ENCODE peak calls at places on chromosomes 7 and 10, in nine cellular contexts. One of them, this sample, is unnamed.

GRCh38 chr7:51326646-51327286 is 10.2 kb upstream of the COBL start:
- DNase-seq in foreskin keratinocyte: no peak
- DNase-seq in substantia nigra: no peak
- DNase-seq in brain microvascular endothelial cell: no peak
- DNase-seq in fibroblast of lung: no peak
- DNase-seq in astrocyte: no peak
- DNase-seq in WERI-Rb-1: no peak
- DNase-seq in neuronal stem cell: no peak
- DNase-seq in caudate nucleus: no peak
- DNase-seq in this sample: no peak

GRCh38 chr10:119428789-119429188 is 113.7 kb downstream of the RGS10 start:
- DNase-seq in foreskin keratinocyte: no peak
- DNase-seq in substantia nigra: no peak
- DNase-seq in brain microvascular endothelial cell: peak
- DNase-seq in fibroblast of lung: peak
- DNase-seq in astrocyte: peak
- DNase-seq in WERI-Rb-1: no peak
- DNase-seq in neuronal stem cell: no peak
- DNase-seq in caudate nucleus: no peak
- DNase-seq in this sample: no peak

GRCh38 chr7:126574276-126574675 is 678.5 kb downstream of the GRM8 start:
- DNase-seq in foreskin keratinocyte: peak
- DNase-seq in substantia nigra: no peak
- DNase-seq in brain microvascular endothelial cell: peak
- DNase-seq in fibroblast of lung: peak
- DNase-seq in astrocyte: peak
- DNase-seq in WERI-Rb-1: no peak
- DNase-seq in neuronal stem cell: no peak
- DNase-seq in caudate nucleus: no peak
- DNase-seq in this sample: no peak

GRCh38 chr7:24902276-24902675 is 77.7 kb downstream of the OSBPL3 start:
- DNase-seq in foreskin keratinocyte: peak
- DNase-seq in substantia nigra: no peak
- DNase-seq in brain microvascular endothelial cell: no peak
- DNase-seq in fibroblast of lung: no peak
- DNase-seq in astrocyte: no peak
- DNase-seq in WERI-Rb-1: no peak
- DNase-seq in neuronal stem cell: no peak
- DNase-seq in caudate nucleus: no peak
- DNase-seq in this sample: no peak

GRCh38 chr10:98196985-98197384 is 62.5 kb downstream of the R3HCC1L start:
- DNase-seq in foreskin keratinocyte: no peak
- DNase-seq in substantia nigra: no peak
- DNase-seq in brain microvascular endothelial cell: no peak
- DNase-seq in fibroblast of lung: no peak
- DNase-seq in astrocyte: no peak
- DNase-seq in WERI-Rb-1: no peak
- DNase-seq in neuronal stem cell: no peak
- DNase-seq in caudate nucleus: no peak
- DNase-seq in this sample: no peak

GRCh38 chr7:134966691-134967090 is 19.6 kb upstream of the AGBL3 start:
- DNase-seq in foreskin keratinocyte: no peak
- DNase-seq in substantia nigra: no peak
- DNase-seq in brain microvascular endothelial cell: no peak
- DNase-seq in fibroblast of lung: no peak
- DNase-seq in astrocyte: no peak
- DNase-seq in WERI-Rb-1: no peak
- DNase-seq in neuronal stem cell: no peak
- DNase-seq in caudate nucleus: no peak
- DNase-seq in this sample: no peak

GRCh38 chr7:24752073-24752800 is 5.0 kb downstream of the GSDME start:
- DNase-seq in foreskin keratinocyte: no peak
- DNase-seq in substantia nigra: no peak
- DNase-seq in brain microvascular endothelial cell: no peak
- DNase-seq in fibroblast of lung: no peak
- DNase-seq in astrocyte: no peak
- DNase-seq in WERI-Rb-1: no peak
- DNase-seq in neuronal stem cell: no peak
- DNase-seq in caudate nucleus: no peak
- DNase-seq in this sample: no peak

GRCh38 chr7:138299046-138299445 is 161.0 kb upstream of the TRIM24 start:
- DNase-seq in foreskin keratinocyte: no peak
- DNase-seq in substantia nigra: no peak
- DNase-seq in brain microvascular endothelial cell: no peak
- DNase-seq in fibroblast of lung: peak
- DNase-seq in astrocyte: peak
- DNase-seq in WERI-Rb-1: no peak
- DNase-seq in neuronal stem cell: no peak
- DNase-seq in caudate nucleus: no peak
- DNase-seq in this sample: no peak

GRCh38 chr7:120857558-120858298 is at the start of gene TSPAN12:
- DNase-seq in foreskin keratinocyte: peak
- DNase-seq in substantia nigra: peak
- DNase-seq in brain microvascular endothelial cell: peak
- DNase-seq in fibroblast of lung: peak
- DNase-seq in astrocyte: peak
- DNase-seq in WERI-Rb-1: peak
- DNase-seq in neuronal stem cell: peak
- DNase-seq in caudate nucleus: peak
- DNase-seq in this sample: peak

GRCh38 chr7:157405914-157406810 is 69.4 kb downstream of the DNAJB6 start:
- DNase-seq in foreskin keratinocyte: no peak
- DNase-seq in substantia nigra: no peak
- DNase-seq in brain microvascular endothelial cell: no peak
- DNase-seq in fibroblast of lung: no peak
- DNase-seq in astrocyte: no peak
- DNase-seq in WERI-Rb-1: no peak
- DNase-seq in neuronal stem cell: no peak
- DNase-seq in caudate nucleus: no peak
- DNase-seq in this sample: no peak

GRCh38 chr10:118412918-118413317 is 70.8 kb upstream of the FAM204A start:
- DNase-seq in foreskin keratinocyte: no peak
- DNase-seq in substantia nigra: no peak
- DNase-seq in brain microvascular endothelial cell: no peak
- DNase-seq in fibroblast of lung: no peak
- DNase-seq in astrocyte: no peak
- DNase-seq in WERI-Rb-1: no peak
- DNase-seq in neuronal stem cell: no peak
- DNase-seq in caudate nucleus: no peak
- DNase-seq in this sample: no peak

GRCh38 chr10:11602919-11603523 is 8.4 kb downstream of the USP6NL start:
- DNase-seq in foreskin keratinocyte: no peak
- DNase-seq in substantia nigra: no peak
- DNase-seq in brain microvascular endothelial cell: no peak
- DNase-seq in fibroblast of lung: peak
- DNase-seq in astrocyte: peak
- DNase-seq in WERI-Rb-1: no peak
- DNase-seq in neuronal stem cell: no peak
- DNase-seq in caudate nucleus: no peak
- DNase-seq in this sample: no peak

GRCh38 chr10:48574322-48574796 is 30.5 kb downstream of the ARHGAP22 start:
- DNase-seq in foreskin keratinocyte: no peak
- DNase-seq in substantia nigra: no peak
- DNase-seq in brain microvascular endothelial cell: no peak
- DNase-seq in fibroblast of lung: no peak
- DNase-seq in astrocyte: no peak
- DNase-seq in WERI-Rb-1: no peak
- DNase-seq in neuronal stem cell: no peak
- DNase-seq in caudate nucleus: no peak
- DNase-seq in this sample: no peak
- H3K27ac ChIP-seq in foreskin keratinocyte: no peak
- H3K27ac ChIP-seq in substantia nigra: no peak
- H3K27ac ChIP-seq in brain microvascular endothelial cell: no peak
- H3K27ac ChIP-seq in fibroblast of lung: no peak
- H3K27ac ChIP-seq in astrocyte: no peak
- H3K27ac ChIP-seq in WERI-Rb-1: no peak
- H3K27ac ChIP-seq in neuronal stem cell: no peak
- H3K27ac ChIP-seq in caudate nucleus: no peak
- H3K27ac ChIP-seq in this sample: no peak

DNA sequence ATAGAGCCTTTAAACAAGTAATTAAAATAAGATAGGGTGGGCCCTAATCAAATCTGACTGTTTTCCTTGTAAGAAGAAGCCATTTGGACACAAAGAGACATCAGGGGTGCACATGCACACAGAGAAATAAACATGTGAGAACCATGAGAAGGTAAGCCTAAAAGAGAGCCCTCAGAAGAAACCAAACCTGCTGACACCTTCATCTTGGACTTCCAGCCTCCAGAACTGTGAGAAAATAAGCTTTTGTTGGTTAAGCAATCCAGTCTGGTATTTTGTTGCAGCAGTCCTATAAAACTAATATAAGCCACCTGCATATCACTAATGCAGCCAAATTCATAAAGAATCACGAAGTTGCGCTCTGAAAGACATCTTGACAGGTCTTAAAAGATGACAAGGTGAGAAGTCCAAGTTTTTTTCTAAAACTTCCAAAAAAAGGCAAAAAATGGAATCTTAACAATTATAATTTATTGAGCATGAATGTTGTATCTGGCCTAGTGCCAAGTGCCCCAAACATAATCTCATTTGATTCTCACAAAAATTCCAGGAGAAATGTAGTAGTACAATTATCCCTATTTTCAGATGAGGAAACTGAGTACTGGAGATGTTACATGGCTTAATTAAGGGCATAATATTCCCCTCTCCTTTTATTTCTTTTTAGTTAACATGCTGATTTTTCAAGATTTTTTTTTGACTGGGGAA is 34.3 kb upstream of the FAM133B start:
- DNase-seq in foreskin keratinocyte: no peak
- DNase-seq in substantia nigra: no peak
- DNase-seq in brain microvascular endothelial cell: no peak
- DNase-seq in fibroblast of lung: no peak
- DNase-seq in astrocyte: no peak
- DNase-seq in WERI-Rb-1: no peak
- DNase-seq in neuronal stem cell: no peak
- DNase-seq in caudate nucleus: no peak
- DNase-seq in this sample: no peak
- H3K27ac ChIP-seq in foreskin keratinocyte: peak
- H3K27ac ChIP-seq in substantia nigra: no peak
- H3K27ac ChIP-seq in brain microvascular endothelial cell: peak
- H3K27ac ChIP-seq in fibroblast of lung: no peak
- H3K27ac ChIP-seq in astrocyte: no peak
- H3K27ac ChIP-seq in WERI-Rb-1: no peak
- H3K27ac ChIP-seq in neuronal stem cell: no peak
- H3K27ac ChIP-seq in caudate nucleus: no peak
- H3K27ac ChIP-seq in this sample: no peak

GRCh38 chr7:148327379-148327778 is 263.2 kb upstream of the C7orf33 start:
- DNase-seq in foreskin keratinocyte: peak
- DNase-seq in substantia nigra: no peak
- DNase-seq in brain microvascular endothelial cell: no peak
- DNase-seq in fibroblast of lung: peak
- DNase-seq in astrocyte: no peak
- DNase-seq in WERI-Rb-1: no peak
- DNase-seq in neuronal stem cell: no peak
- DNase-seq in caudate nucleus: no peak
- DNase-seq in this sample: no peak
- H3K27ac ChIP-seq in foreskin keratinocyte: no peak
- H3K27ac ChIP-seq in substantia nigra: no peak
- H3K27ac ChIP-seq in brain microvascular endothelial cell: no peak
- H3K27ac ChIP-seq in fibroblast of lung: no peak
- H3K27ac ChIP-seq in astrocyte: no peak
- H3K27ac ChIP-seq in WERI-Rb-1: no peak
- H3K27ac ChIP-seq in neuronal stem cell: no peak
- H3K27ac ChIP-seq in caudate nucleus: no peak
- H3K27ac ChIP-seq in this sample: no peak

DNA sequence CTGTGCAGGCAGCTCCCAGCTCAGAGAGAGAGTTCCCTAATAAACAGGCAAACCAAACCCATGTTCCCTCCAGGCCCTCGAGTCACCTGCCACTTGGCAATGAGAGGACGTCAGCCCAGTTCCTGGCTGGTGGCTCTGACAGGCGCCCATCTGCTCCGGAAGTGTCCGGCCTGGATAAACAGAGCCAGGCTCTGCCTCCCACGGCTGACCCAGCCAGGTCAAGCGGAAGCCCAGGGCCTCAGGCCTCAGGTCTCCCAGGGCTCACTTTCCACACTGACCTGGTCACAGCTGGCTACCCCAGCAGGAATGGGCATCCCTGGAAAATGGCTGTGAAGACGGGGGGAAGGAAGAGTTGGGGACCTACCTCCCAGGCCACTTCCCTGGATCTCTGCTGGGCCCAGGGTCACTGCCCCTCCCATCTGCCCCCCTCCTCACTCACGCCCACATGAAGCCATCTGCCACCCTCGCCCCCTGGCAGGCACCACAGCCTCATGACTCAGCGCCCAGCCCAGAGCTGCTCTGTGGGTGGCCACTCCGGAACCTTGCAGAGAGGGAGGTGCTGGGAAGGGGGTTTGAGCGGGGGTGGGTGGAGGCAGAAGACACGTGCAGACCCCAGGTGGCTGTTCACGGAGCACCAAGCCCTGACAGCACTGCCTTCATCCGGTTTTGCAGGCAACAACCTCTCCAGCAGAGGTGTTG is 37.4 kb upstream of the DUSP5 start:
- DNase-seq in foreskin keratinocyte: no peak
- DNase-seq in substantia nigra: no peak
- DNase-seq in brain microvascular endothelial cell: peak
- DNase-seq in fibroblast of lung: peak
- DNase-seq in astrocyte: peak
- DNase-seq in WERI-Rb-1: no peak
- DNase-seq in neuronal stem cell: no peak
- DNase-seq in caudate nucleus: no peak
- DNase-seq in this sample: no peak
- H3K27ac ChIP-seq in foreskin keratinocyte: no peak
- H3K27ac ChIP-seq in substantia nigra: no peak
- H3K27ac ChIP-seq in brain microvascular endothelial cell: no peak
- H3K27ac ChIP-seq in fibroblast of lung: no peak
- H3K27ac ChIP-seq in astrocyte: no peak
- H3K27ac ChIP-seq in WERI-Rb-1: peak
- H3K27ac ChIP-seq in neuronal stem cell: no peak
- H3K27ac ChIP-seq in caudate nucleus: no peak
- H3K27ac ChIP-seq in this sample: no peak

GRCh38 chr10:26323219-26323618 is 106.6 kb downstream of the GAD2 start:
- DNase-seq in foreskin keratinocyte: no peak
- DNase-seq in substantia nigra: no peak
- DNase-seq in brain microvascular endothelial cell: no peak
- DNase-seq in fibroblast of lung: no peak
- DNase-seq in astrocyte: no peak
- DNase-seq in WERI-Rb-1: no peak
- DNase-seq in neuronal stem cell: no peak
- DNase-seq in caudate nucleus: no peak
- DNase-seq in this sample: no peak

DNA sequence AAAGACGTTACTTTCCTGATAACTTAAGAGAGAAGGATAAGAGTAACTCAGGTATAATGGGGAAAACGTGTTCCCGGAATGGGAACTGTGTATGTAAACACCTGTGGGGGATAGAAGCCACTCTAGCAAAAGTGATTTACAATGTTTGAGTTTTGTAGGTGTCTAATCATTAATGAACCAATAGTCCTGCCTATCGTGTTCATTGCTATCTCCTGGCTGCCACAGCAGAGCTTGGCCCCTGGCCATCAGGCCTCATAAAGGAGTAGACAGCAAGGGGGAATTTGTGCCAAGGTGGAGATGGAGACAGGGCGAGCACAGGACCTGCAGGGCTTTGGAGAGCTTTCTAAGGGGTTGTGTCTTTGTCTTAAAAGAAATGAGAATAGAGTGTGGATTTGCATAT is 102.1 kb downstream of the GAD2 start:
- DNase-seq in foreskin keratinocyte: no peak
- DNase-seq in substantia nigra: no peak
- DNase-seq in brain microvascular endothelial cell: no peak
- DNase-seq in fibroblast of lung: no peak
- DNase-seq in astrocyte: no peak
- DNase-seq in WERI-Rb-1: no peak
- DNase-seq in neuronal stem cell: no peak
- DNase-seq in caudate nucleus: no peak
- DNase-seq in this sample: no peak
- H3K27ac ChIP-seq in foreskin keratinocyte: no peak
- H3K27ac ChIP-seq in substantia nigra: no peak
- H3K27ac ChIP-seq in brain microvascular endothelial cell: no peak
- H3K27ac ChIP-seq in fibroblast of lung: no peak
- H3K27ac ChIP-seq in astrocyte: no peak
- H3K27ac ChIP-seq in WERI-Rb-1: no peak
- H3K27ac ChIP-seq in neuronal stem cell: no peak
- H3K27ac ChIP-seq in caudate nucleus: no peak
- H3K27ac ChIP-seq in this sample: no peak

GRCh38 chr10:132468651-132469050 is 68.9 kb upstream of the INPP5A start:
- DNase-seq in foreskin keratinocyte: no peak
- DNase-seq in substantia nigra: no peak
- DNase-seq in brain microvascular endothelial cell: no peak
- DNase-seq in fibroblast of lung: no peak
- DNase-seq in astrocyte: no peak
- DNase-seq in WERI-Rb-1: no peak
- DNase-seq in neuronal stem cell: no peak
- DNase-seq in caudate nucleus: no peak
- DNase-seq in this sample: no peak
- H3K27ac ChIP-seq in foreskin keratinocyte: no peak
- H3K27ac ChIP-seq in substantia nigra: no peak
- H3K27ac ChIP-seq in brain microvascular endothelial cell: no peak
- H3K27ac ChIP-seq in fibroblast of lung: no peak
- H3K27ac ChIP-seq in astrocyte: no peak
- H3K27ac ChIP-seq in WERI-Rb-1: no peak
- H3K27ac ChIP-seq in neuronal stem cell: no peak
- H3K27ac ChIP-seq in caudate nucleus: no peak
- H3K27ac ChIP-seq in this sample: peak